ENCODE peak calls at places on chromosomes 3 and 15, in five cellular contexts. S is frontal cortex; G is stimulated activated CD8-positive, alpha-beta memory T cell treated with anti-CD3 and anti-CD28 coated beads, Interleukin-4, amount 100 ng/mL, for 4 hours; H is thyroid gland; X is HS-27A. O is an unnamed sample.

GRCh38 chr3:186414735-186415419 is 52.8 kb upstream of the DGKG start:
- DNase-seq in H (peak), G (no peak), X (no peak), S (no peak), O (no peak)

GRCh38 chr3:195925746-195926145 is 17.4 kb upstream of the TNK2 start:
- DNase-seq in H (no peak), X (no peak), G (no peak), S (no peak), O (no peak)

GRCh38 chr15:56877591-56877990 is 40.9 kb upstream of the TCF12 start:
- DNase-seq in G (no peak), X (no peak), S (no peak), H (no peak), O (no peak)

GRCh38 chr3:140250010-140250825 is 315.2 kb downstream of the CLSTN2 start:
- DNase-seq in S (no peak), G (no peak), H (no peak), X (no peak), O (no peak)

GRCh38 chr3:152328841-152329240 is 60.1 kb downstream of the MBNL1 start:
- DNase-seq in S (no peak), G (no peak), X (peak), H (no peak), O (no peak)

GRCh38 chr15:62835762-62836161 is 206.8 kb upstream of the TPM1 start:
- DNase-seq in H (no peak), X (no peak), G (no peak), S (no peak), O (no peak)

GRCh38 chr15:88833688-88834087 is 30.5 kb downstream of the ACAN start:
- DNase-seq in S (no peak), X (no peak), H (no peak), G (no peak), O (no peak)

GRCh38 chr3:14810795-14811661 is 7.7 kb upstream of the FGD5 start:
- DNase-seq in H (no peak), X (no peak), S (no peak), G (no peak), O (no peak)

GRCh38 chr3:13276438-13277129 is 143.5 kb downstream of the NUP210 start:
- DNase-seq in S (peak), G (no peak), X (no peak), H (no peak), O (no peak)

GRCh38 chr3:182389041-182389815 is 404.1 kb upstream of the ATP11B start:
- DNase-seq in H (no peak), X (no peak), S (no peak), G (no peak), O (no peak)

GRCh38 chr3:162984752-162985151 is 1488.1 kb downstream of the OTOL1 start:
- DNase-seq in H (no peak), G (no peak), S (no peak), X (no peak), O (no peak)

GRCh38 chr3:149777414-149778214 is 14.7 kb downstream of the ANKUB1 start:
- DNase-seq in X (no peak), H (no peak), S (no peak), G (no peak), O (no peak)

GRCh38 chr3:161914703-161915102 is 418.1 kb downstream of the OTOL1 start:
- DNase-seq in X (peak), G (no peak), H (no peak), S (peak), O (no peak)

GRCh38 chr3:177725165-177725564 is 527.9 kb upstream of the TBL1XR1 start:
- DNase-seq in H (no peak), G (no peak), S (no peak), X (no peak), O (no peak)

GRCh38 chr3:117563063-117563462 is 853.5 kb downstream of the TUSC7 start:
- DNase-seq in X (no peak), H (no peak), G (no peak), S (no peak), O (no peak)

GRCh38 chr3:39809181-39809994 is at the start of gene MYRIP:
- DNase-seq in H (peak), X (no peak), G (no peak), S (peak), O (no peak)

GRCh38 chr3:98770261-98771039 is 7.3 kb downstream of the ST3GAL6 start:
- DNase-seq in X (no peak), G (no peak), S (no peak), H (peak), O (no peak)

GRCh38 chr15:41620536-41621199 is 39.5 kb upstream of the MGA start:
- DNase-seq in H (no peak), S (no peak), G (no peak), X (no peak), O (no peak)

GRCh38 chr15:32909431-32909830 is 191.6 kb downstream of the GREM1 start:
- DNase-seq in G (no peak), X (peak), S (no peak), H (no peak), O (no peak)

GRCh38 chr3:126781889-126782491 is 78.0 kb downstream of the CHCHD6 start:
- DNase-seq in X (peak), G (no peak), H (no peak), S (no peak), O (no peak)

GRCh38 chr3:186097663-186098451 is 11.0 kb downstream of the ETV5 start:
- DNase-seq in S (peak), H (peak), G (no peak), X (no peak), O (no peak)

GRCh38 chr15:58988011-58988785 is 735 bp downstream of the RNF111 start:
- DNase-seq in S (peak), G (peak), H (peak), X (no peak), O (peak)

O was measured in activated T-helper 1 cell treated with anti-CD3 and anti-CD28 coated beads, Interleukin-2, amount 50 U/mL, for 16 hours.